ENCODE peak calls at places on chromosomes 12 and 14, in four cellular contexts. One of them, this sample, is unnamed.

GRCh38 chr14:104792101-104792884 is 3.3 kb downstream of the AKT1 start:
- DNase-seq in adrenal gland: peak
- DNase-seq in GM23248: no peak
- DNase-seq in HepG2: no peak
- DNase-seq in this sample: peak

GRCh38 chr12:52244615-52244994 is 11.6 kb downstream of the KRT7 start:
- DNase-seq in adrenal gland: no peak
- DNase-seq in GM23248: no peak
- DNase-seq in HepG2: no peak
- DNase-seq in this sample: peak

GRCh38 chr12:4267904-4268548 is 5.5 kb upstream of the CCND2 start:
- DNase-seq in adrenal gland: no peak
- DNase-seq in GM23248: no peak
- DNase-seq in HepG2: no peak
- DNase-seq in this sample: no peak

GRCh38 chr12:122895290-122895689 is 634 bp downstream of the VPS37B start:
- DNase-seq in adrenal gland: no peak
- DNase-seq in GM23248: peak
- DNase-seq in HepG2: no peak
- DNase-seq in this sample: no peak

GRCh38 chr14:65016461-65016860 is 29.8 kb downstream of the FNTB start:
- DNase-seq in adrenal gland: no peak
- DNase-seq in GM23248: no peak
- DNase-seq in HepG2: no peak
- DNase-seq in this sample: no peak

GRCh38 chr12:6049992-6050391 is 74.5 kb downstream of the VWF start:
- DNase-seq in adrenal gland: no peak
- DNase-seq in GM23248: no peak
- DNase-seq in HepG2: peak
- DNase-seq in this sample: no peak

GRCh38 chr12:30719060-30719459 is 23.4 kb upstream of the IPO8 start:
- DNase-seq in adrenal gland: no peak
- DNase-seq in GM23248: peak
- DNase-seq in HepG2: no peak
- DNase-seq in this sample: no peak

GRCh38 chr12:72612171-72612570 is 340.0 kb downstream of the TRHDE start:
- DNase-seq in adrenal gland: no peak
- DNase-seq in GM23248: no peak
- DNase-seq in HepG2: no peak
- DNase-seq in this sample: no peak

GRCh38 chr14:104871145-104871655 is 6.1 kb downstream of the CEP170B start:
- DNase-seq in adrenal gland: no peak
- DNase-seq in GM23248: no peak
- DNase-seq in HepG2: no peak
- DNase-seq in this sample: no peak

GRCh38 chr12:59151243-59151642 is 230.9 kb upstream of the LRIG3 start:
- DNase-seq in adrenal gland: no peak
- DNase-seq in GM23248: peak
- DNase-seq in HepG2: no peak
- DNase-seq in this sample: no peak

GRCh38 chr12:71552728-71553501 is 110.7 kb downstream of the ZFC3H1 start:
- DNase-seq in adrenal gland: no peak
- DNase-seq in GM23248: no peak
- DNase-seq in HepG2: peak
- DNase-seq in this sample: no peak

GRCh38 chr14:80974338-80975078 is 19.1 kb downstream of the TSHR start:
- DNase-seq in adrenal gland: no peak
- DNase-seq in GM23248: peak
- DNase-seq in HepG2: no peak
- DNase-seq in this sample: no peak

GRCh38 chr12:72491399-72491798 is 219.2 kb downstream of the TRHDE start:
- DNase-seq in adrenal gland: no peak
- DNase-seq in GM23248: peak
- DNase-seq in HepG2: no peak
- DNase-seq in this sample: no peak

GRCh38 chr12:100767371-100767770 is 27.2 kb upstream of the ANO4 start:
- DNase-seq in adrenal gland: no peak
- DNase-seq in GM23248: no peak
- DNase-seq in HepG2: no peak
- DNase-seq in this sample: no peak

GRCh38 chr12:48029811-48030650 is 25.8 kb upstream of the COL2A1 start:
- DNase-seq in adrenal gland: no peak
- DNase-seq in GM23248: no peak
- DNase-seq in HepG2: no peak
- DNase-seq in this sample: no peak

GRCh38 chr14:23058654-23059504 is 1.6 kb upstream of the CDH24 start:
- DNase-seq in adrenal gland: no peak
- DNase-seq in GM23248: no peak
- DNase-seq in HepG2: no peak
- DNase-seq in this sample: no peak

GRCh38 chr14:32593290-32593942 is 264.3 kb downstream of the AKAP6 start:
- DNase-seq in adrenal gland: no peak
- DNase-seq in GM23248: peak
- DNase-seq in HepG2: no peak
- DNase-seq in this sample: no peak

GRCh38 chr14:60648169-60648933 is 926 bp downstream of the SIX1 start:
- DNase-seq in adrenal gland: no peak
- DNase-seq in GM23248: peak
- DNase-seq in HepG2: no peak
- DNase-seq in this sample: no peak
- H3K4me3 ChIP-seq in adrenal gland: peak
- H3K4me3 ChIP-seq in GM23248: peak
- H3K4me3 ChIP-seq in HepG2: peak
- H3K4me3 ChIP-seq in this sample: no peak

GRCh38 chr14:38210587-38211257 is 3.0 kb downstream of the SSTR1 start:
- DNase-seq in adrenal gland: no peak
- DNase-seq in GM23248: peak
- DNase-seq in HepG2: no peak
- DNase-seq in this sample: peak
- H3K4me3 ChIP-seq in adrenal gland: peak
- H3K4me3 ChIP-seq in GM23248: peak
- H3K4me3 ChIP-seq in HepG2: no peak
- H3K4me3 ChIP-seq in this sample: no peak

GRCh38 chr12:104991565-104992128 is 5.5 kb downstream of the NOPCHAP1 start:
- DNase-seq in adrenal gland: no peak
- DNase-seq in GM23248: no peak
- DNase-seq in HepG2: no peak
- DNase-seq in this sample: no peak
- H3K4me3 ChIP-seq in adrenal gland: no peak
- H3K4me3 ChIP-seq in GM23248: no peak
- H3K4me3 ChIP-seq in HepG2: no peak
- H3K4me3 ChIP-seq in this sample: no peak

DNA sequence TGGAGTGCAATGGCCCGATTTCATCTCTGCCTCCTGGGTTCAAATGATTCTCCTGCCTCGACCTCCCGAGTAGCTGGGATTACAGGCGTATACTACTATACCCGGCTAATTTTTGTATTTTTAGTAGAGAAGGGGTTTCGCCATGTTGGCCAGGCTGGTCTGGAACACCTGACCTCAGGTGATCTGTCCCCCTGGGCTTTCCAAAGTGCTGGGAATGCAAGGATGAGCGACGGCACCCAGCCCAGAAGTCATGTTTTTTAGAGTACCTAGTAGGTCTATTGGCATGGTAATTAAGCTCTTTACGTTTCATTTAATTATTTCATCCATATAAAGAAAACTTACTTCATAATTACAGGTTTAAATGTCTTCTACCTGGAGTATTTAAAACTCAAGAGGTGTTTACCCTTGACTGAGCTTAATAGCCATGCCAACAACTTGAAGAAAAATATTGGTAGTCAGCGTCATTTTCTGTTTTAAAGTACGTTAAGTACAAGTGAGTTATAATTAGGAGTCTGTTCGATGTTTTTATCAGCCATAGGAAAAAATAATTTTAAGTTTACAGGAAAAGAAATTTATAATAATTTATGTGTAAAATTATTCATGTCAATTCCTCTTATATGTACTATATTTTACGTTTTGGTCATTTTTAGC is 4.0 kb downstream of the TMPO start:
- DNase-seq in adrenal gland: no peak
- DNase-seq in GM23248: no peak
- DNase-seq in HepG2: no peak
- DNase-seq in this sample: no peak
- H3K4me3 ChIP-seq in adrenal gland: no peak
- H3K4me3 ChIP-seq in GM23248: no peak
- H3K4me3 ChIP-seq in HepG2: no peak
- H3K4me3 ChIP-seq in this sample: no peak

GRCh38 chr12:107317751-107318553 is 224.6 kb upstream of the CRY1 start:
- DNase-seq in adrenal gland: peak
- DNase-seq in GM23248: peak
- DNase-seq in HepG2: peak
- DNase-seq in this sample: peak
- H3K4me3 ChIP-seq in adrenal gland: peak
- H3K4me3 ChIP-seq in GM23248: peak
- H3K4me3 ChIP-seq in HepG2: peak
- H3K4me3 ChIP-seq in this sample: peak

GRCh38 chr14:91367173-91368171 is 50.1 kb downstream of the CCDC88C start:
- DNase-seq in adrenal gland: no peak
- DNase-seq in GM23248: no peak
- DNase-seq in HepG2: no peak
- DNase-seq in this sample: peak
- H3K4me3 ChIP-seq in adrenal gland: no peak
- H3K4me3 ChIP-seq in GM23248: no peak
- H3K4me3 ChIP-seq in HepG2: no peak
- H3K4me3 ChIP-seq in this sample: no peak

GRCh38 chr14:74425525-74426201 is 347 bp downstream of the SYNDIG1L start:
- DNase-seq in adrenal gland: peak
- DNase-seq in GM23248: peak
- DNase-seq in HepG2: no peak
- DNase-seq in this sample: peak
- H3K4me3 ChIP-seq in adrenal gland: peak
- H3K4me3 ChIP-seq in GM23248: no peak
- H3K4me3 ChIP-seq in HepG2: no peak
- H3K4me3 ChIP-seq in this sample: no peak

DNA sequence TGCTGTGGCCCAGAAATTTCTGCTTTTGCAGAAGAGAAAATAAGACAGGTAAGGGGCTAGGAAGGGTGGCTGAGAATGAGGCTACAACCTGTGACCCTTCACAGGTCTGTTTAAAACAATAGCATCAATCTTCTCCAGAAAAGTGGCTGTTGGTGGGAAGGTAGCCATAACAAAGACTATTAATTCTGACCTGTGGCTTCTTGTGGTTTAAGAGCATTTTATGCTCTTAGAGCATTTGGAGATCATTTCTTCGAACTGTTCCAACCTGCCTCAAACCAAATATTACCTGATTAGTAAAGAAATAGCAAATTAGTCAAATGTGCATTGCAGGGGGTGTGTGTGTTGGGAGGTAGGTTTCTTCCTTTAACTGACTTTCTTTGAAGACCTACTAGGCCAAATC is 15.2 kb upstream of the TCP11L2 start:
- DNase-seq in adrenal gland: no peak
- DNase-seq in GM23248: no peak
- DNase-seq in HepG2: no peak
- DNase-seq in this sample: no peak
- H3K4me3 ChIP-seq in adrenal gland: no peak
- H3K4me3 ChIP-seq in GM23248: no peak
- H3K4me3 ChIP-seq in HepG2: no peak
- H3K4me3 ChIP-seq in this sample: no peak

DNA sequence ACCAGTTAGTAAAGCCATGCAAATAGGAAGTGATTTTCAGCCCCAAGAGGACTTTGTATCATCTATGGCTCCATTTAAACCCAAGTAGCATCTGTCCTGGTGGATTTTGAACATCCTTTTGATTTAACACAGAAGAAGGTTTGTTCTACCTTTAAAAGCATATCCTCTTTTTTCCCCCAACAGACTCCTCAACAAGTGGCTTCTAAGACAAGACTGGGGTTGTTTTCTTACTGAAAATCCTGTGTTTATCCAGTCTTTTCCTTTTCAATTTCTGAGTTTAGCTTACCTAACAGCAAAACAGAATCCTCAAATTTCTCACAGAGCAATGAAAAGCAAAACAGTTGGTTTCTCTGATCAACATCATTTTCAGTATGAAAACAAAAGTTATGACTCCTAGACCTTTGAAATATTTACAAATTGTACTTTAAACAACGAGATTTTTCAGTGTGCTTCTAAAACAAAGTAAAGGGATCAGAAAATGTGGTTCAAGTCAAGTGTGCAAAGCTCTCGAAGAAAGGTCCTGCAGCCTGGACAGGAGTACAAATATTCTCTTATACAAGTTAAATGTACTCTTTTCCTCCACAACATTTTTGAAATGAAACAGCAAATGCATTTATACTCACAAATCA is 2.8 kb downstream of the PHLDA1 start:
- DNase-seq in adrenal gland: no peak
- DNase-seq in GM23248: peak
- DNase-seq in HepG2: peak
- DNase-seq in this sample: no peak
- H3K4me3 ChIP-seq in adrenal gland: peak
- H3K4me3 ChIP-seq in GM23248: peak
- H3K4me3 ChIP-seq in HepG2: peak
- H3K4me3 ChIP-seq in this sample: no peak